ENCODE peak calls at places on chromosomes 12 and 14, in five cellular contexts. Q is stomach, H is IMR-90, G is tibial nerve, Z is K562. J is an unnamed sample.

GRCh38 chr12:48997719-48998496 is 1.3 kb downstream of the DDN start:
- DNase-seq in H (no peak), Z (peak), Q (peak), G (no peak), J (no peak)

GRCh38 chr12:26621932-26622331 is 211.1 kb downstream of the ITPR2 start:
- DNase-seq in H (no peak), Q (no peak), G (no peak), Z (no peak), J (no peak)

GRCh38 chr14:69685217-69685616 is 73.8 kb downstream of the SUSD6 start:
- DNase-seq in Q (no peak), H (peak), Z (no peak), G (no peak), J (no peak)

GRCh38 chr14:72665259-72665658 is 228.6 kb downstream of the DPF3 start:
- DNase-seq in Q (no peak), H (peak), G (no peak), Z (no peak), J (peak)

GRCh38 chr14:68584786-68585185 is 208.1 kb downstream of the ZFP36L1 start:
- DNase-seq in Z (no peak), Q (no peak), G (no peak), H (no peak), J (no peak)

GRCh38 chr12:33588082-33588712 is 148.6 kb upstream of the SYT10 start:
- DNase-seq in Q (no peak), Z (peak), H (no peak), G (no peak), J (no peak)

GRCh38 chr12:27424631-27425230 is 21.8 kb upstream of the SMCO2 start:
- DNase-seq in H (peak), Z (no peak), G (no peak), Q (no peak), J (no peak)

GRCh38 chr12:70543444-70543843 is 93.8 kb downstream of the PTPRB start:
- DNase-seq in Q (no peak), G (no peak), H (peak), Z (no peak), J (peak)

GRCh38 chr12:14993537-14994266 is 20.9 kb downstream of the PDE6H start:
- DNase-seq in Z (no peak), Q (no peak), G (no peak), H (peak), J (peak)

GRCh38 chr12:16955083-16955657 is 349.2 kb upstream of the LMO3 start:
- DNase-seq in H (no peak), Z (no peak), G (no peak), Q (no peak), J (no peak)

GRCh38 chr12:17333287-17333686 is 727.3 kb upstream of the LMO3 start:
- DNase-seq in H (no peak), G (no peak), Z (no peak), Q (no peak), J (no peak)

GRCh38 chr14:34649344-34649743 is 19.4 kb upstream of the SNX6 start:
- DNase-seq in Q (no peak), H (peak), Z (no peak), G (no peak), J (peak)

GRCh38 chr12:51460519-51460918 is 35.9 kb downstream of the SLC4A8 start:
- DNase-seq in Z (no peak), H (peak), Q (no peak), G (no peak), J (no peak)

GRCh38 chr14:71103662-71104484 is 196.6 kb downstream of the PCNX1 start:
- DNase-seq in Q (no peak), H (peak), G (no peak), Z (peak), J (peak)

GRCh38 chr12:108312885-108313203 is 26.3 kb downstream of the CMKLR1 start:
- DNase-seq in Q (no peak), G (no peak), Z (no peak), H (no peak), J (no peak)

GRCh38 chr12:24591079-24591626 is 357.7 kb downstream of the BCAT1 start:
- DNase-seq in Q (no peak), Z (no peak), G (no peak), H (no peak), J (no peak)

DNA sequence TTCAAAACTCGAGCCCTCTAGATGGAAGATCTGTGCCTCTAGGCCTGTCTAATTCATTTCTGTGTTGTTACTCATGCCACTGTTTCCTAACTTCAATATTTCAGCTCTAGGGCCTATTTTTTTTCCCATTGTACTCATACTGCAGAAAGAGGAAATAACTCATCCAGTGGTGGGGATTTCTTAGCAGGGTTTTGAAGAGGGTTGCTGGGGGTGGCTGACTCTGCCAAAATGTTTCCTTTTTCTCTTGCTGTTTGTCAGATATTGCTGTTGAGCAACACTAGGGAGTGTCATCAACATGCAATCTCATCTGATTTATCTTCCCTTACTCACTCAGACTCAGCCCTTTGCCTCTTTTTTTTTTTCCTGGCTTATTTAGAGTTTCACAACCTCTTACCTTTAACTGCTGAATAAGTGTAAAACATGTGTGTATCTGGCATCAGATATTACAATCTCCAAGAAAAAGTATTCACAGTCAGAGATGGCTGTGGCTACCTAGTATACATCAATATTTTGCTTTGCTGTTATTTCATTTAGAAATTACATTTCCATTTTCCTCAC is 189.5 kb downstream of the DUSP6 start:
- DNase-seq in Q (peak), Z (no peak), H (peak), G (peak), J (peak)
- TF ChIP-seq POLR2A in Q (no peak), Z (no peak), H (no peak), G (no peak), J (no peak)

DNA sequence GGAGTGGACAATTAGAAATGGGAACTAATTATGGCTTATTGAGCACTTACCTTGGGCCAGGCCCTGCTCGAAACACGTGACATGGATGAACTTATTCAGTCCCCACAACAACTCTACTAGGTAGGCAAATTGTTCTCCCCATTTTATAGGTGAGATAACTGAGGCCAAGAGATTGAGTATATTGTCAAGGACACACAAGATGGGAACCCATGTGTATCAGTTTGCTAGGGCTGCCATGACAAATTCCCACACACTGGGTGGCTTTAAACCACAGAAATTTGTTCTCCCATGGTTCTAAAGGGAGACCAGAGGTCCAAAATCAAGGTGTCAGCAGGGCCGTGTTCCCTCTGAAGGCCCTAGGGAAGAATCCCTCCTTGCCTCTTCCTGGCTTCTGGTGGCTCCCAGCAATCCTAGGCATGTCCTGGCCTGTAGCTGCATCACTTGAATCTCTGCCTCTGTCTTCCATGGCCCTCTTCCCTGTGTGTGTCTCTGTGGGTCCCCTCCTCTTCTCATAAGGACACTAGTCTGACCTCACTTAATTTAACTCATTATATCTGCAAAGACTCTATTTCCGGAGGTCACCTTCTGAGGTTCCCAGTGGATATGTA is 128.8 kb downstream of the CHST11 start:
- DNase-seq in Z (no peak), H (no peak), G (no peak), Q (no peak), J (no peak)
- TF ChIP-seq POLR2A in Z (no peak), H (no peak), G (no peak), Q (no peak), J (no peak)

DNA sequence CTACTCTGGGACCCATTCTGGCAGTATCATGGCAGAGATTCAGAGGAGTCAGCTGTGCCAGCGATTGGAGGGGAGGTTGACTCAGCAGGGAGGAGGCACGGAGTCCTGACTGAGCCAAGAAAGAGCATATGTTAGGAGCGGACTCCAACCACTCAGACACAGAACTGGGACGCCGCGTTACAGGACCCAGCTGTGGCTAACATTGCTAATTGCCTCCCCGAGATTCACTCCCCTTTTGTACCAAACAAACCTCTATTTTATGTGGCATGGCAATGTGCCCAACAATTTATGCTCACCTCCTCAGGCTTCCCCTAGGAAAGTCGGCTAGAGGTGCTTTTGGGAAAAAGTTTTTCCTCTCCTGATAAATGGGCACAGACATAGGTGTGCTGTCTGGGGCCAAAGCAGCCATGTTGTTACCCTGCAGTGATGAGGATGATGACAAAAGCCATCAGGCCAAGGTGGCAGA is 15.2 kb upstream of the CLIP1 start:
- DNase-seq in G (no peak), H (peak), Z (no peak), Q (peak), J (peak)
- TF ChIP-seq POLR2A in G (no peak), H (no peak), Z (no peak), Q (no peak), J (no peak)

GRCh38 chr12:117968084-117968789 is 553 bp downstream of the KSR2 start:
- DNase-seq in Q (no peak), Z (no peak), G (no peak), H (no peak), J (no peak)

GRCh38 chr12:117970334-117970733 is 1.5 kb upstream of the KSR2 start:
- DNase-seq in Z (no peak), H (no peak), G (no peak), Q (no peak), J (no peak)

GRCh38 chr12:117967512-117967911 is 1.3 kb downstream of the KSR2 start:
- DNase-seq in G (no peak), Z (no peak), H (no peak), Q (no peak), J (no peak)

GRCh38 chr12:117967043-117967442 is 1.7 kb downstream of the KSR2 start:
- DNase-seq in H (no peak), Z (no peak), Q (no peak), G (no peak), J (no peak)

GRCh38 chr12:117968826-117969659 is at the start of gene KSR2:
- DNase-seq in H (no peak), Z (peak), G (no peak), Q (peak), J (peak)
- TF ChIP-seq POLR2A in H (no peak), Z (no peak), G (no peak), Q (no peak), J (no peak)

GRCh38 chr12:99372257-99372933 is 275.2 kb upstream of the GARIN6 start:
- DNase-seq in Q (no peak), G (no peak), Z (no peak), H (no peak), J (no peak)

GRCh38 chr12:99367181-99367580 is 280.4 kb upstream of the GARIN6 start:
- DNase-seq in Q (no peak), H (no peak), Z (no peak), G (no peak), J (no peak)

GRCh38 chr12:99370742-99371141 is 276.8 kb upstream of the GARIN6 start:
- DNase-seq in H (no peak), Z (no peak), G (no peak), Q (no peak), J (no peak)
- TF ChIP-seq POLR2A in H (no peak), Z (no peak), G (no peak), Q (no peak), J (no peak)

DNA sequence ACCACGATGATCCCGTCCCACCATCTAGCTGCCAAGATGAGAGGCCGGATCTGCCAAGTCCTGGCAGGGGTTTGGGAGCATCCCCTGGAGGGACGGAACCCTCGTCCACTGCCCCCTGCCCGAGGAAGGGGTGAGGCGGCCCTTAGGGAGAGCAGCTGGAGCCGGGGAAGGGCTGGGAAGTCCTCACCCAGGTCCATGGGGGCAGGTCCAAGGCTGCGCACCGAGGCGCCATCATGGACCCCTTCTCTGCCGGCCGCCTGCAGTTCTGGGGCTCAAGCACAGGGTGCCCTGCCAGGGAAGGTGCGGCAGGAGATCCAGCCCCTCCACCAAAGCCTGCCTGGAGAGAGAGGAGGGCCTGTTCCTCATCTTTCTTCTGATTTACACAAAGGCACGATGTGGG is 17.6 kb upstream of the FBRSL1 start:
- DNase-seq in G (no peak), H (no peak), Q (no peak), Z (no peak), J (no peak)
- TF ChIP-seq POLR2A in G (no peak), H (no peak), Q (no peak), Z (no peak), J (no peak)

GRCh38 chr12:45730116-45730841 is 773 bp downstream of the ARID2 start:
- DNase-seq in Q (peak), H (peak), Z (peak), G (peak), J (peak)
- TF ChIP-seq POLR2A in Q (no peak), H (no peak), Z (no peak), G (no peak), J (no peak)

GRCh38 chr14:75429562-75429961 is 1.7 kb downstream of the JDP2 start:
- DNase-seq in G (no peak), H (no peak), Q (no peak), Z (no peak), J (no peak)

GRCh38 chr14:75426332-75427125 is 1.3 kb upstream of the JDP2 start:
- DNase-seq in G (no peak), H (no peak), Z (no peak), Q (no peak), J (no peak)

GRCh38 chr14:75428230-75429104 is 645 bp downstream of the JDP2 start:
- DNase-seq in Q (peak), Z (peak), H (no peak), G (no peak), J (peak)

GRCh38 chr14:75427126-75427481 is 718 bp upstream of the JDP2 start:
- DNase-seq in H (no peak), Q (no peak), Z (no peak), G (no peak), J (no peak)

DNA sequence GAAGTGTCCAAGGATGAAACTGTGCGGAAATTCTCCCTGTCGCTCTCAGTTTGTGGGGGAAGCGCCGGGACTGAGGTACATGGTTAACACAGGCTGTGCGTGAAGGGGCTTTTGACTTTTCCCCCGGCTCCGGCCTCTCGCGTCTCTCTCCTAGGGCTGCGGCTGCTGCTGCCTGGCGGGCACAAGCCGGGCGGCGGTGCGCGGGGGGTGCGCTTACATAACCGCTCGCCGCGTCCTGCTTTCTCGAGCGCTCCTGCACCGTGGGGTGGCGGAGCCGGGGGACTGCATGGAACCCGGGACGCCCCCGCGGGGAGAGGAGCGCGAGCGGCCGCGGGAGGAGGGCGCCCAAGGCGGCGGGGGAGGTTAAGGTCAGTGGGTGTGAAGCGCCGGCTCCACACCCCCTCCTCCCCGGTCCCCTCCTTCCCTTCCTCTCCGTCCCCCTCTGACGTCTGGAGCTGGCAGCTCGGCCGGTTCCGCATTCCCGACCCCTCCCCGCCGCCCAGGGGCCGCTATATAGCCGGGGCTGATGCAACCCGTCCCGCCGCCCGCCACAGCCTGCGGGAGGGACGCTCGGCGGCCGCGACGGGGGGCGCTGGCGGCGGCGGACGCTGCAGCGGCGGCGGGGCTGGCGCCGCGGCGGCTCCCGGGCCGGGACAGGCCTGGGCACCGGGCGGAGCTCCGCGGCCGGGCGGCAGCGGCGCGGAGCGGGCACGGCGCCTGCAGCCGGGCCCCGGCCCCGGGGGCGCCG is at the start of gene JDP2:
- DNase-seq in Z (peak), Q (peak), H (peak), G (peak), J (peak)
- TF ChIP-seq POLR2A in Z (no peak), Q (no peak), H (peak), G (peak), J (peak)

GRCh38 chr12:29546000-29546399 is 48.5 kb upstream of the OVCH1 start:
- DNase-seq in Q (no peak), H (peak), G (no peak), Z (no peak), J (no peak)

GRCh38 chr12:29543036-29543435 is 45.5 kb upstream of the OVCH1 start:
- DNase-seq in H (no peak), Q (no peak), Z (no peak), G (no peak), J (no peak)

GRCh38 chr12:29547151-29547561 is 49.7 kb upstream of the OVCH1 start:
- DNase-seq in Q (no peak), H (peak), Z (no peak), G (no peak), J (no peak)

GRCh38 chr12:29545102-29545467 is 47.6 kb upstream of the OVCH1 start:
- DNase-seq in H (no peak), G (no peak), Z (no peak), Q (no peak), J (no peak)

GRCh38 chr12:29544428-29545101 is 47.1 kb upstream of the OVCH1 start:
- DNase-seq in Q (no peak), Z (no peak), H (no peak), G (no peak), J (no peak)
- TF ChIP-seq POLR2A in Q (no peak), Z (no peak), H (no peak), G (no peak), J (no peak)

GRCh38 chr14:31408421-31408820 is 11.9 kb downstream of the HEATR5A start:
- DNase-seq in Z (no peak), Q (no peak), G (no peak), H (no peak), J (no peak)

GRCh38 chr14:31403707-31404106 is 16.6 kb downstream of the HEATR5A start:
- DNase-seq in Z (no peak), H (no peak), Q (no peak), G (no peak), J (no peak)

GRCh38 chr14:31402764-31403163 is 17.6 kb downstream of the HEATR5A start:
- DNase-seq in Q (no peak), G (no peak), H (no peak), Z (no peak), J (no peak)

GRCh38 chr14:31405599-31406251 is 14.6 kb downstream of the HEATR5A start:
- DNase-seq in Z (no peak), Q (no peak), G (no peak), H (no peak), J (no peak)

GRCh38 chr14:31405106-31405505 is 15.2 kb downstream of the HEATR5A start:
- DNase-seq in G (no peak), Q (no peak), H (no peak), Z (no peak), J (no peak)
- TF ChIP-seq POLR2A in G (no peak), Q (no peak), H (no peak), Z (no peak), J (no peak)